ENCODE peak calls at places on chromosomes 4 and X, in five cellular contexts. V, G, U, Y and K are unnamed samples. For H3K4me1, the result is how much of the 10 kb centered on the place peaks cover.

GRCh38 chrX:153445106-153445855 is 575 bp downstream of the TREX2 start:
- DNase-seq in U (no peak), Y (no peak), V (no peak), G (no peak), K (no peak)

GRCh38 chr4:113637823-113638691 is 123.5 kb downstream of the CAMK2D start:
- DNase-seq in V (peak), Y (peak), U (no peak), G (no peak), K (no peak)

GRCh38 chrX:16658284-16658683 is 8.3 kb downstream of the S100G start:
- DNase-seq in V (no peak), U (peak), G (no peak), Y (peak), K (peak)

GRCh38 chrX:10794203-10794630 is 173.8 kb upstream of the MID1 start:
- DNase-seq in Y (no peak), V (no peak), G (no peak), U (no peak), K (peak)

GRCh38 chr4:69096810-69097209 is 536 bp downstream of the UGT2B7 start:
- DNase-seq in U (no peak), G (no peak), Y (no peak), V (no peak), K (no peak)

GRCh38 chrX:72272868-72273267 is 4.2 kb downstream of the RPS4X start:
- DNase-seq in V (no peak), G (no peak), U (peak), Y (peak), K (peak)

GRCh38 chrX:25721564-25721963 is 416.6 kb upstream of the MAGEB18 start:
- DNase-seq in G (no peak), U (no peak), V (peak), Y (no peak), K (no peak)

GRCh38 chr4:26175016-26175786 is 145.6 kb upstream of the RBPJ start:
- DNase-seq in Y (no peak), V (no peak), U (no peak), G (peak), K (no peak)

GRCh38 chrX:1463581-1464281 is 11.0 kb upstream of the ASMTL start:
- DNase-seq in Y (no peak), G (peak), U (no peak), V (no peak), K (no peak)

GRCh38 chr4:42104521-42104920 is 47.9 kb downstream of the BEND4 start:
- DNase-seq in G (no peak), U (no peak), Y (peak), V (peak), K (peak)

GRCh38 chr4:89995006-89995405 is 100.4 kb downstream of the MMRN1 start:
- DNase-seq in U (no peak), V (no peak), Y (no peak), G (no peak), K (no peak)

GRCh38 chrX:323721-324628 is 5.4 kb upstream of the GTPBP6 start:
- DNase-seq in U (peak), V (peak), G (no peak), Y (peak), K (peak)

GRCh38 chrX:24023972-24024664 is 2.9 kb downstream of the KLHL15 start:
- DNase-seq in V (peak), Y (no peak), U (peak), G (no peak), K (peak)

GRCh38 chr4:37601527-37601926 is 84.6 kb downstream of the RELL1 start:
- DNase-seq in V (no peak), Y (peak), G (no peak), U (peak), K (peak)

GRCh38 chr4:171846232-171846631 is 33.0 kb downstream of the GALNTL6 start:
- DNase-seq in V (peak), U (peak), G (no peak), Y (peak), K (no peak)

GRCh38 chr4:139933541-139933940 is 220.4 kb downstream of the MAML3 start:
- DNase-seq in Y (no peak), U (no peak), V (no peak), G (no peak), K (no peak)

GRCh38 chr4:166043801-166044200 is 170.8 kb downstream of the TLL1 start:
- DNase-seq in Y (no peak), V (no peak), G (no peak), U (no peak), K (no peak)

GRCh38 chrX:21948897-21949578 is 8.5 kb downstream of the SMS start:
- DNase-seq in G (no peak), V (no peak), U (no peak), Y (no peak), K (no peak)

GRCh38 chrX:24294619-24295018 is 19.2 kb downstream of the SUPT20HL2 start:
- DNase-seq in G (no peak), Y (no peak), V (peak), U (peak), K (no peak)

GRCh38 chrX:103531002-103531401 is 11.7 kb upstream of the RAB40A start:
- DNase-seq in V (no peak), Y (peak), G (no peak), U (no peak), K (no peak)

GRCh38 chr4:24093446-24093845 is 203.6 kb upstream of the PPARGC1A start:
- DNase-seq in U (no peak), G (no peak), Y (no peak), V (no peak), K (no peak)

GRCh38 chr4:10998826-10999225 is 314.3 kb upstream of the CLNK start:
- DNase-seq in U (peak), G (no peak), V (no peak), Y (peak), K (no peak)

GRCh38 chr4:151675366-151676060 is 85.3 kb downstream of the GATB start:
- DNase-seq in Y (no peak), V (peak), U (peak), G (no peak), K (no peak)

GRCh38 chr4:139018971-139019758 is 3.6 kb downstream of the NOCT start:
- DNase-seq in G (no peak), Y (peak), V (no peak), U (no peak), K (no peak)

GRCh38 chr4:39166177-39166576 is 16.2 kb upstream of the WDR19 start:
- DNase-seq in Y (no peak), G (no peak), V (no peak), U (no peak), K (no peak)

GRCh38 chrX:50430917-50431316 is 39.7 kb downstream of the DGKK start:
- DNase-seq in U (no peak), V (no peak), G (no peak), Y (no peak), K (no peak)

GRCh38 chr4:174714393-174715211 is 114.4 kb downstream of the GLRA3 start:
- DNase-seq in U (peak), Y (peak), V (peak), G (no peak), K (peak)

GRCh38 chrX:119625843-119626242 is 19.6 kb upstream of the NKRF start:
- DNase-seq in G (no peak), U (no peak), Y (no peak), V (no peak), K (no peak)

GRCh38 chr4:128517096-128517738 is 229.6 kb upstream of the PGRMC2 start:
- DNase-seq in U (peak), V (no peak), Y (peak), G (no peak), K (no peak)

GRCh38 chr4:88792821-88793220 is 95.2 kb upstream of the NAP1L5 start:
- DNase-seq in Y (peak), V (no peak), G (no peak), U (no peak), K (no peak)

GRCh38 chrX:131397891-131398290 is 108.8 kb upstream of the IGSF1 start:
- DNase-seq in V (no peak), U (no peak), Y (no peak), G (no peak), K (no peak)

GRCh38 chrX:149161438-149162088 is 343.5 kb downstream of the IDS start:
- DNase-seq in Y (no peak), U (no peak), V (no peak), G (no peak), K (no peak)

GRCh38 chr4:158610790-158611189 is 60.9 kb downstream of the C4orf46 start:
- DNase-seq in U (no peak), G (no peak), Y (peak), V (no peak), K (peak)

GRCh38 chr4:185883591-185883990 is 71.6 kb upstream of the SORBS2 start:
- DNase-seq in G (no peak), V (no peak), U (no peak), Y (no peak), K (no peak)

GRCh38 chrX:24201216-24201615 is 51.7 kb downstream of the ZFX start:
- DNase-seq in Y (no peak), V (no peak), U (no peak), G (no peak), K (peak)

DNA sequence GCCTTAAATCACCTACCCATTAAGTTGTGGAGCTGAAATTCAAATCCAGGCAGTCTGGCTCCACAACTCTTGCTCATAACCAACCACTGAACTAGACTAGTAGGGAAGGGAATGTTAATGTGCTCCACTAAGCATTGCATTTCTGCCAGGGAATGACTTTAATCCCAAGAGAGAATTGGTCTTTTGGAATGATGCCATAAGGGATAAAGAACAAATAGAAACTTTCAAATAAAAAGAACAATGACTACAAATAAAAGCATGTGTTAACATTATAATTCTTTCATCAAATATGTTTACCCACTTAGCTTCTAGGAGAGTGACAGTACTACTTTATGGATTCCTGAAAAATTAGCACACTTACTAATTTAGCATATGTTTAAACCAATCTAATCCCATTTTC is 905.9 kb downstream of the CENPC start:
- DNase-seq in Y (peak), U (no peak), V (no peak), G (no peak), K (no peak)
- H3K4me1 ChIP-seq in Y (under half), U (under half), V (under half), G (under half), K (under half)

DNA sequence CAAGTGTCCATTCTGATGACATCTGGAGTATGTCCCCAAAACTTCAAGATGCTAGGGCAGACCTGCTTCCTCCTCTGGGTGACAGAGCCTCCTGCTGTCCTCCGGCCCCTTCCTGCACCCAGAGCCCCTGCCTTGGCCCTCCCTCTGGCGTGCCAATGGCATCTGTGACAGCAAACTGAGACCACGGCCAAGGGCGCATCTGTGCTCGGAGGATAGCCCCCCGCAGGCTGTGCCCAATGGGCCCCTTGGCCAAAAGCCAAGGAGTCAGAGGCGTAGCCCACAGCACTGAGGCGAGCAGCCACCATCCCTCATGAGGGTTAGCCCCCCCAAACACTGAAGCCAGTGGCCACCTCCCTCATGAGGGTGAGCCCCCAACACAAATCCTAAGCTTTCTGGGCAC is 7.9 kb downstream of the LRPAP1 start:
- DNase-seq in U (no peak), G (no peak), V (no peak), Y (no peak), K (no peak)
- H3K4me1 ChIP-seq in U (under half), G (under half), V (under half), Y (under half), K (under half)

DNA sequence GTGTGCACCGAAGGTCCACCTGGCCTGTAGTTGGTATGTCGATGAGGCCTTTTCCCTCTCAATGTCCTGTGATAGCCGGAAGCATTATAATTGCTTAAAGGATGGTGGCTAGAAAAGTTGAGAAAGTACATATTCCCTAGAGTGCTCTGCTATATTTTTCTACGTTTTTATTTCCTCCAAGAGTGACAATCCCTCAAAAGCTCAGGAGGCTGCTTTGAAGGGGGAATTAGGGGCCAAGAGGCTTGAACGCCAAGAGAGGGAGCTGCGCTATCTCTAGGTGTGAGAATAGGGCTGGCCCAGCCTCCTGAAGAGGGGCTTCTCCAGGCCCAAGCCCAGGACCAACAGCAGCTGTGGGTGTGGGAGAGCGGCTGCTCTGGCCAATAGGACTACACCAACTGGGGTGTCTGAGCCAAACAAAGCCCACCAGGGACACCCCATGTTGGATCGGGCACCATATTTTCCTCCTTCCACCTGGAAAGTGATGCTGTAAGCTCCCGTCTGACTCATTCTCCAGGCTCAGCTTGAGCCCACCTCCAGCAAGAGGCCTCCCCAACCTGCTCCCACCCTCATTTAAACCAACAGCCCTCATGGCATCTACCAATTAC is 124.0 kb downstream of the IRF2 start:
- DNase-seq in Y (no peak), G (no peak), V (no peak), U (no peak), K (no peak)
- H3K4me1 ChIP-seq in Y (under half), G (under half), V (under half), U (under half), K (under half)

GRCh38 chr4:7857238-7857701 is 82.4 kb downstream of the AFAP1 start:
- DNase-seq in G (no peak), Y (peak), U (peak), V (no peak), K (no peak)
- H3K4me1 ChIP-seq in G (under half), Y (under half), U (under half), V (under half), K (under half)